ENCODE peak calls at places on chromosomes 11 and 22, in ten cellular contexts. One of them, this sample, is unnamed.

GRCh38 chr22:46049726-46050450 is 72.9 kb upstream of the WNT7B start:
- DNase-seq in iPS-NIHi11: no peak
- DNase-seq in left cardiac atrium: peak
- DNase-seq in kidney: peak
- DNase-seq in Peyer's patch: peak
- DNase-seq in NCI-H187 treated with DMSO at 0.1 percent for 48 hours: no peak
- DNase-seq in GM03348: no peak
- DNase-seq in T-helper 2 cell: no peak
- DNase-seq in neural progenitor cell: no peak
- DNase-seq in A549: no peak
- DNase-seq in this sample: peak

GRCh38 chr11:132982769-132983168 is 549.5 kb downstream of the OPCML start:
- DNase-seq in NCI-H187 treated with DMSO at 0.1 percent for 48 hours: no peak
- DNase-seq in A549: no peak
- DNase-seq in iPS-NIHi11: no peak
- DNase-seq in T-helper 2 cell: no peak
- DNase-seq in GM03348: no peak
- DNase-seq in kidney: no peak
- DNase-seq in Peyer's patch: no peak
- DNase-seq in left cardiac atrium: no peak
- DNase-seq in neural progenitor cell: peak
- DNase-seq in this sample: no peak

GRCh38 chr22:23237201-23237798 is 57.0 kb downstream of the BCR start:
- DNase-seq in A549: no peak
- DNase-seq in neural progenitor cell: peak
- DNase-seq in iPS-NIHi11: peak
- DNase-seq in Peyer's patch: no peak
- DNase-seq in NCI-H187 treated with DMSO at 0.1 percent for 48 hours: no peak
- DNase-seq in kidney: peak
- DNase-seq in left cardiac atrium: peak
- DNase-seq in T-helper 2 cell: no peak
- DNase-seq in GM03348: no peak
- DNase-seq in this sample: peak

GRCh38 chr11:47672283-47672730 is 29.9 kb upstream of the MTCH2 start:
- DNase-seq in iPS-NIHi11: no peak
- DNase-seq in Peyer's patch: no peak
- DNase-seq in T-helper 2 cell: no peak
- DNase-seq in A549: peak
- DNase-seq in GM03348: no peak
- DNase-seq in neural progenitor cell: no peak
- DNase-seq in kidney: no peak
- DNase-seq in left cardiac atrium: no peak
- DNase-seq in NCI-H187 treated with DMSO at 0.1 percent for 48 hours: no peak
- DNase-seq in this sample: no peak

GRCh38 chr11:43996318-43996717 is 51.5 kb upstream of the ACCSL start:
- DNase-seq in kidney: no peak
- DNase-seq in iPS-NIHi11: no peak
- DNase-seq in Peyer's patch: no peak
- DNase-seq in GM03348: no peak
- DNase-seq in T-helper 2 cell: no peak
- DNase-seq in left cardiac atrium: no peak
- DNase-seq in NCI-H187 treated with DMSO at 0.1 percent for 48 hours: no peak
- DNase-seq in neural progenitor cell: no peak
- DNase-seq in A549: no peak
- DNase-seq in this sample: no peak

GRCh38 chr11:100910808-100911207 is 218.8 kb downstream of the PGR start:
- DNase-seq in Peyer's patch: no peak
- DNase-seq in kidney: no peak
- DNase-seq in T-helper 2 cell: no peak
- DNase-seq in NCI-H187 treated with DMSO at 0.1 percent for 48 hours: no peak
- DNase-seq in left cardiac atrium: no peak
- DNase-seq in neural progenitor cell: no peak
- DNase-seq in iPS-NIHi11: no peak
- DNase-seq in A549: no peak
- DNase-seq in GM03348: no peak
- DNase-seq in this sample: no peak

GRCh38 chr22:43831561-43832392 is 19.7 kb upstream of the EFCAB6 start:
- DNase-seq in left cardiac atrium: no peak
- DNase-seq in A549: no peak
- DNase-seq in GM03348: no peak
- DNase-seq in iPS-NIHi11: no peak
- DNase-seq in kidney: peak
- DNase-seq in Peyer's patch: peak
- DNase-seq in neural progenitor cell: no peak
- DNase-seq in NCI-H187 treated with DMSO at 0.1 percent for 48 hours: no peak
- DNase-seq in T-helper 2 cell: no peak
- DNase-seq in this sample: peak

GRCh38 chr22:37489994-37490393 is 3.8 kb upstream of the MFNG start:
- DNase-seq in left cardiac atrium: no peak
- DNase-seq in kidney: no peak
- DNase-seq in Peyer's patch: no peak
- DNase-seq in NCI-H187 treated with DMSO at 0.1 percent for 48 hours: no peak
- DNase-seq in A549: no peak
- DNase-seq in iPS-NIHi11: no peak
- DNase-seq in GM03348: no peak
- DNase-seq in neural progenitor cell: no peak
- DNase-seq in T-helper 2 cell: no peak
- DNase-seq in this sample: no peak

GRCh38 chr22:27492566-27493201 is 308.9 kb downstream of the MN1 start:
- DNase-seq in NCI-H187 treated with DMSO at 0.1 percent for 48 hours: no peak
- DNase-seq in iPS-NIHi11: no peak
- DNase-seq in Peyer's patch: no peak
- DNase-seq in neural progenitor cell: no peak
- DNase-seq in T-helper 2 cell: no peak
- DNase-seq in kidney: no peak
- DNase-seq in left cardiac atrium: no peak
- DNase-seq in GM03348: no peak
- DNase-seq in A549: no peak
- DNase-seq in this sample: no peak

GRCh38 chr11:104534268-104534667 is 364.0 kb downstream of the CASP12 start:
- DNase-seq in Peyer's patch: no peak
- DNase-seq in T-helper 2 cell: no peak
- DNase-seq in kidney: no peak
- DNase-seq in GM03348: no peak
- DNase-seq in A549: peak
- DNase-seq in iPS-NIHi11: peak
- DNase-seq in NCI-H187 treated with DMSO at 0.1 percent for 48 hours: no peak
- DNase-seq in left cardiac atrium: no peak
- DNase-seq in neural progenitor cell: no peak
- DNase-seq in this sample: no peak

GRCh38 chr11:39236916-39237315 is 2222.5 kb downstream of the LRRC4C start:
- DNase-seq in A549: peak
- DNase-seq in GM03348: no peak
- DNase-seq in neural progenitor cell: peak
- DNase-seq in left cardiac atrium: no peak
- DNase-seq in Peyer's patch: no peak
- DNase-seq in T-helper 2 cell: no peak
- DNase-seq in NCI-H187 treated with DMSO at 0.1 percent for 48 hours: no peak
- DNase-seq in iPS-NIHi11: no peak
- DNase-seq in kidney: no peak
- DNase-seq in this sample: no peak

GRCh38 chr11:115284766-115285165 is 219.4 kb downstream of the CADM1 start:
- DNase-seq in Peyer's patch: no peak
- DNase-seq in left cardiac atrium: no peak
- DNase-seq in GM03348: no peak
- DNase-seq in A549: no peak
- DNase-seq in neural progenitor cell: peak
- DNase-seq in iPS-NIHi11: no peak
- DNase-seq in kidney: no peak
- DNase-seq in NCI-H187 treated with DMSO at 0.1 percent for 48 hours: no peak
- DNase-seq in T-helper 2 cell: no peak
- DNase-seq in this sample: no peak

GRCh38 chr11:115886111-115886733 is 382.0 kb upstream of the CADM1 start:
- DNase-seq in Peyer's patch: no peak
- DNase-seq in GM03348: no peak
- DNase-seq in NCI-H187 treated with DMSO at 0.1 percent for 48 hours: no peak
- DNase-seq in A549: no peak
- DNase-seq in iPS-NIHi11: no peak
- DNase-seq in left cardiac atrium: no peak
- DNase-seq in kidney: no peak
- DNase-seq in neural progenitor cell: no peak
- DNase-seq in T-helper 2 cell: no peak
- DNase-seq in this sample: no peak

GRCh38 chr11:126149759-126150236 is 61.7 kb downstream of the RPUSD4 start:
- DNase-seq in A549: no peak
- DNase-seq in GM03348: no peak
- DNase-seq in neural progenitor cell: no peak
- DNase-seq in T-helper 2 cell: no peak
- DNase-seq in left cardiac atrium: no peak
- DNase-seq in kidney: no peak
- DNase-seq in iPS-NIHi11: no peak
- DNase-seq in NCI-H187 treated with DMSO at 0.1 percent for 48 hours: no peak
- DNase-seq in Peyer's patch: no peak
- DNase-seq in this sample: peak

GRCh38 chr11:86978756-86979608 is 23.8 kb upstream of the FZD4 start:
- DNase-seq in neural progenitor cell: peak
- DNase-seq in iPS-NIHi11: no peak
- DNase-seq in Peyer's patch: no peak
- DNase-seq in kidney: no peak
- DNase-seq in left cardiac atrium: no peak
- DNase-seq in T-helper 2 cell: no peak
- DNase-seq in A549: peak
- DNase-seq in NCI-H187 treated with DMSO at 0.1 percent for 48 hours: peak
- DNase-seq in GM03348: peak
- DNase-seq in this sample: no peak

GRCh38 chr11:11618973-11619435 is 2.8 kb downstream of the GALNT18 start:
- DNase-seq in Peyer's patch: no peak
- DNase-seq in kidney: no peak
- DNase-seq in neural progenitor cell: peak
- DNase-seq in NCI-H187 treated with DMSO at 0.1 percent for 48 hours: no peak
- DNase-seq in GM03348: no peak
- DNase-seq in A549: peak
- DNase-seq in left cardiac atrium: no peak
- DNase-seq in T-helper 2 cell: no peak
- DNase-seq in iPS-NIHi11: no peak
- DNase-seq in this sample: no peak

GRCh38 chr11:134020598-134020997 is 48.3 kb upstream of the JAM3 start:
- DNase-seq in GM03348: no peak
- DNase-seq in neural progenitor cell: no peak
- DNase-seq in Peyer's patch: no peak
- DNase-seq in NCI-H187 treated with DMSO at 0.1 percent for 48 hours: no peak
- DNase-seq in T-helper 2 cell: no peak
- DNase-seq in left cardiac atrium: peak
- DNase-seq in kidney: no peak
- DNase-seq in iPS-NIHi11: no peak
- DNase-seq in A549: no peak
- DNase-seq in this sample: no peak

GRCh38 chr11:132921597-132921996 is 610.7 kb downstream of the OPCML start:
- DNase-seq in A549: no peak
- DNase-seq in kidney: no peak
- DNase-seq in T-helper 2 cell: no peak
- DNase-seq in NCI-H187 treated with DMSO at 0.1 percent for 48 hours: no peak
- DNase-seq in Peyer's patch: no peak
- DNase-seq in iPS-NIHi11: no peak
- DNase-seq in left cardiac atrium: no peak
- DNase-seq in neural progenitor cell: no peak
- DNase-seq in GM03348: no peak
- DNase-seq in this sample: no peak

GRCh38 chr11:133901316-133901715 is 55.5 kb downstream of the IGSF9B start:
- DNase-seq in left cardiac atrium: no peak
- DNase-seq in NCI-H187 treated with DMSO at 0.1 percent for 48 hours: no peak
- DNase-seq in neural progenitor cell: no peak
- DNase-seq in iPS-NIHi11: no peak
- DNase-seq in T-helper 2 cell: no peak
- DNase-seq in kidney: no peak
- DNase-seq in GM03348: no peak
- DNase-seq in A549: no peak
- DNase-seq in Peyer's patch: peak
- DNase-seq in this sample: peak

GRCh38 chr22:20952544-20953341 is 14.3 kb upstream of the AIFM3 start:
- DNase-seq in iPS-NIHi11: no peak
- DNase-seq in kidney: no peak
- DNase-seq in left cardiac atrium: no peak
- DNase-seq in neural progenitor cell: no peak
- DNase-seq in NCI-H187 treated with DMSO at 0.1 percent for 48 hours: no peak
- DNase-seq in T-helper 2 cell: no peak
- DNase-seq in A549: no peak
- DNase-seq in Peyer's patch: peak
- DNase-seq in GM03348: no peak
- DNase-seq in this sample: no peak

GRCh38 chr11:74004694-74005615 is 3.9 kb downstream of the UCP3 start:
- DNase-seq in NCI-H187 treated with DMSO at 0.1 percent for 48 hours: no peak
- DNase-seq in iPS-NIHi11: no peak
- DNase-seq in A549: no peak
- DNase-seq in Peyer's patch: no peak
- DNase-seq in neural progenitor cell: no peak
- DNase-seq in left cardiac atrium: no peak
- DNase-seq in kidney: no peak
- DNase-seq in T-helper 2 cell: peak
- DNase-seq in GM03348: no peak
- DNase-seq in this sample: peak

GRCh38 chr11:36126703-36127102 is 162.5 kb downstream of the COMMD9 start:
- DNase-seq in Peyer's patch: no peak
- DNase-seq in left cardiac atrium: no peak
- DNase-seq in NCI-H187 treated with DMSO at 0.1 percent for 48 hours: no peak
- DNase-seq in neural progenitor cell: no peak
- DNase-seq in kidney: no peak
- DNase-seq in T-helper 2 cell: no peak
- DNase-seq in GM03348: no peak
- DNase-seq in A549: no peak
- DNase-seq in iPS-NIHi11: no peak
- DNase-seq in this sample: no peak